ENCODE peak calls at places on chromosomes 6 and 20, in ten cellular contexts. L, Z, M, C, Y, V, G, N, Q and U are unnamed samples.

GRCh38 chr6:7107578-7108195 is at the start of gene RREB1:
- DNase-seq in Q (peak; percentile 36), G (peak; percentile 48), C (peak; percentile 93), Y (peak; percentile 82), N (peak; percentile 55), L (no peak), Z (no peak), M (peak; percentile 48), V (peak; percentile 55), U (no peak)

GRCh38 chr6:30684386-30685156 is 1.9 kb downstream of the PPP1R18 start:
- DNase-seq in L (no peak), N (peak; percentile 48), M (peak; percentile 28), Z (no peak), G (peak; percentile 29), C (peak; percentile 58), V (no peak), Y (no peak), Q (peak; percentile 47), U (no peak)

GRCh38 chr20:10344953-10345352 is 89.1 kb downstream of the MKKS start:
- DNase-seq in Q (no peak), L (no peak), Z (no peak), Y (no peak), M (no peak), G (no peak), V (no peak), C (no peak), N (no peak), U (no peak)

GRCh38 chr6:36590237-36590636 is 3.9 kb upstream of the SRSF3 start:
- DNase-seq in M (no peak), Y (peak; percentile 14), C (no peak), N (no peak), Q (no peak), V (peak; percentile 70), L (no peak), G (no peak), Z (no peak), U (no peak)

GRCh38 chr20:13009682-13010406 is 1.1 kb downstream of the SPTLC3 start:
- DNase-seq in G (no peak), C (peak; percentile 49), N (no peak), M (no peak), Z (no peak), L (peak; percentile 73), Y (no peak), Q (no peak), V (peak; percentile 90), U (peak; percentile 6)

GRCh38 chr6:26218824-26219223 is 131.6 kb downstream of the HFE start:
- DNase-seq in L (no peak), N (no peak), Y (no peak), Q (no peak), M (no peak), C (no peak), V (no peak), G (no peak), Z (no peak), U (no peak)

GRCh38 chr6:21199246-21199645 is 394.3 kb upstream of the SOX4 start:
- DNase-seq in Z (no peak), Y (no peak), G (no peak), Q (no peak), C (no peak), L (no peak), M (no peak), N (peak; percentile 64), V (no peak), U (no peak)

GRCh38 chr6:11770546-11771466 is 7.8 kb downstream of the ADTRP start:
- DNase-seq in C (no peak), V (peak; percentile 98), L (no peak), G (no peak), M (no peak), N (peak; percentile 59), Q (no peak), Y (no peak), Z (no peak), U (peak; percentile 8)

GRCh38 chr6:81451787-81452186 is 300.7 kb downstream of the TENT5A start:
- DNase-seq in C (peak; percentile 36), Q (no peak), N (peak; percentile 16), G (no peak), Z (no peak), Y (no peak), M (no peak), L (no peak), V (peak; percentile 85), U (no peak)

GRCh38 chr6:83071023-83071422 is 3.6 kb downstream of the DOP1A start:
- DNase-seq in Q (no peak), N (no peak), L (peak; percentile 16), Y (no peak), V (no peak), M (no peak), G (no peak), Z (no peak), C (peak; percentile 34), U (no peak)

GRCh38 chr6:126199482-126199881 is 140.4 kb upstream of the CENPW start:
- DNase-seq in Y (no peak), C (no peak), V (no peak), M (no peak), N (no peak), Z (no peak), Q (no peak), L (no peak), G (no peak), U (no peak)

GRCh38 chr20:6008254-6008653 is 45.6 kb downstream of the LRRN4 start:
- DNase-seq in V (peak; percentile 77), N (no peak), Z (no peak), G (no peak), Y (no peak), L (peak; percentile 72), M (no peak), C (no peak), Q (no peak), U (peak; percentile 37)

GRCh38 chr6:44054635-44055559 is 72.4 kb downstream of the MRPL14 start:
- DNase-seq in N (peak; percentile 69), C (no peak), M (no peak), L (no peak), Z (no peak), Q (no peak), G (no peak), Y (no peak), V (no peak), U (no peak)

GRCh38 chr6:53906103-53906502 is 111.3 kb downstream of the LRRC1 start:
- DNase-seq in C (no peak), L (no peak), M (no peak), Y (no peak), N (no peak), Q (no peak), G (no peak), V (no peak), Z (no peak), U (no peak)

GRCh38 chr6:112030965-112031660 is 22.8 kb upstream of the CCN6 start:
- DNase-seq in V (no peak), G (no peak), M (no peak), C (no peak), Q (no peak), Y (no peak), L (no peak), Z (no peak), N (no peak), U (no peak)

GRCh38 chr6:152221806-152222628 is 414.5 kb downstream of the ESR1 start:
- DNase-seq in G (no peak), L (no peak), Q (no peak), M (no peak), Z (no peak), V (no peak), N (no peak), Y (no peak), C (no peak), U (no peak)

GRCh38 chr6:5085638-5086293 is 625 bp downstream of the PPP1R3G start:
- DNase-seq in N (peak; percentile 49), Q (no peak), Y (peak; percentile 64), C (peak; percentile 63), Z (no peak), M (no peak), V (no peak), L (no peak), G (no peak), U (no peak)

GRCh38 chr6:158660331-158660730 is 10.5 kb downstream of the SYTL3 start:
- DNase-seq in Q (peak; percentile 30), L (no peak), C (peak; percentile 54), V (no peak), Z (no peak), Y (no peak), M (no peak), N (no peak), G (no peak), U (no peak)